ENCODE peak calls at places on chromosomes 6 and 20, in four cellular contexts. One of them, this sample, is unnamed.

GRCh38 chr20:50429412-50429811 is 80.8 kb upstream of the PTPN1 start:
- DNase-seq in K562: no peak
- DNase-seq in H1: no peak
- DNase-seq in GM12878: no peak
- DNase-seq in this sample: no peak

GRCh38 chr20:56268536-56268935 is 20.0 kb downstream of the MC3R start:
- DNase-seq in H1: no peak
- DNase-seq in GM12878: no peak
- DNase-seq in K562: no peak
- DNase-seq in this sample: no peak

GRCh38 chr20:20561841-20562240 is 150.6 kb downstream of the RALGAPA2 start:
- DNase-seq in K562: no peak
- DNase-seq in H1: no peak
- DNase-seq in GM12878: peak; percentile 33
- DNase-seq in this sample: no peak

GRCh38 chr6:62775427-62776022 is 435.7 kb upstream of the FKBP1C start:
- DNase-seq in K562: no peak
- DNase-seq in H1: no peak
- DNase-seq in GM12878: no peak
- DNase-seq in this sample: peak; percentile 36

GRCh38 chr20:33062105-33062629 is 8.5 kb downstream of the BPIFB3 start:
- DNase-seq in GM12878: no peak
- DNase-seq in H1: no peak
- DNase-seq in K562: no peak
- DNase-seq in this sample: no peak

GRCh38 chr6:9409126-9409525 is 973.8 kb upstream of the SLC35B3 start:
- DNase-seq in GM12878: no peak
- DNase-seq in K562: no peak
- DNase-seq in H1: no peak
- DNase-seq in this sample: no peak

GRCh38 chr20:5886788-5887187 is 63.5 kb downstream of the TRMT6 start:
- DNase-seq in GM12878: no peak
- DNase-seq in K562: no peak
- DNase-seq in H1: no peak
- DNase-seq in this sample: no peak

GRCh38 chr6:40395066-40395697 is 192.0 kb downstream of the LRFN2 start:
- DNase-seq in GM12878: no peak
- DNase-seq in K562: no peak
- DNase-seq in H1: peak; percentile 33
- DNase-seq in this sample: no peak

GRCh38 chr6:128280960-128281359 is 239.4 kb downstream of the PTPRK start:
- DNase-seq in H1: no peak
- DNase-seq in GM12878: no peak
- DNase-seq in K562: no peak
- DNase-seq in this sample: peak; percentile 52

GRCh38 chr6:1739220-1739619 is 129.5 kb downstream of the FOXC1 start:
- DNase-seq in H1: no peak
- DNase-seq in K562: no peak
- DNase-seq in GM12878: no peak
- DNase-seq in this sample: no peak

GRCh38 chr6:44742828-44743372 is 355.4 kb downstream of the CDC5L start:
- DNase-seq in H1: no peak
- DNase-seq in GM12878: no peak
- DNase-seq in K562: no peak
- DNase-seq in this sample: no peak

GRCh38 chr6:1286972-1287600 is 24.8 kb upstream of the FOXQ1 start:
- DNase-seq in K562: no peak
- DNase-seq in H1: no peak
- DNase-seq in GM12878: no peak
- DNase-seq in this sample: no peak

GRCh38 chr6:4801491-4802118 is 25.4 kb downstream of the CDYL start:
- DNase-seq in GM12878: peak; percentile 68
- DNase-seq in H1: no peak
- DNase-seq in K562: no peak
- DNase-seq in this sample: no peak

GRCh38 chr20:12166053-12166717 is 248.5 kb downstream of the BTBD3 start:
- DNase-seq in K562: no peak
- DNase-seq in GM12878: no peak
- DNase-seq in H1: no peak
- DNase-seq in this sample: no peak

GRCh38 chr6:134734312-134734869 is 215.5 kb downstream of the ALDH8A1 start:
- DNase-seq in GM12878: no peak
- DNase-seq in H1: no peak
- DNase-seq in K562: no peak
- DNase-seq in this sample: peak; percentile 5

GRCh38 chr6:74068945-74069570 is 373.1 kb downstream of the CD109 start:
- DNase-seq in H1: no peak
- DNase-seq in GM12878: no peak
- DNase-seq in K562: no peak
- DNase-seq in this sample: no peak

GRCh38 chr6:168041928-168042327 is 37.1 kb downstream of the FRMD1 start:
- DNase-seq in K562: no peak
- DNase-seq in H1: peak; percentile 41
- DNase-seq in GM12878: no peak
- DNase-seq in this sample: no peak

GRCh38 chr6:110017946-110018345 is 39.8 kb downstream of the GPR6 start:
- DNase-seq in K562: no peak
- DNase-seq in GM12878: no peak
- DNase-seq in H1: no peak
- DNase-seq in this sample: no peak

GRCh38 chr20:18195931-18196330 is 58.3 kb downstream of the KAT14 start:
- DNase-seq in H1: no peak
- DNase-seq in K562: no peak
- DNase-seq in GM12878: no peak
- DNase-seq in this sample: no peak
- TF ChIP-seq CBX5 in H1: no peak
- TF ChIP-seq CBX5 in K562: no peak
- TF ChIP-seq CBX5 in GM12878: no peak
- TF ChIP-seq CBX5 in this sample: no peak

GRCh38 chr6:15474196-15474595 is 188.6 kb downstream of the DTNBP1 start:
- DNase-seq in K562: no peak
- DNase-seq in H1: no peak
- DNase-seq in GM12878: no peak
- DNase-seq in this sample: no peak
- TF ChIP-seq CBX5 in K562: no peak
- TF ChIP-seq CBX5 in H1: no peak
- TF ChIP-seq CBX5 in GM12878: no peak
- TF ChIP-seq CBX5 in this sample: no peak

GRCh38 chr6:30930506-30930905 is 1.5 kb downstream of the SFTA2 start:
- DNase-seq in K562: no peak
- DNase-seq in H1: no peak
- DNase-seq in GM12878: no peak
- DNase-seq in this sample: no peak

GRCh38 chr6:30931272-30931671 is 698 bp downstream of the SFTA2 start:
- DNase-seq in H1: no peak
- DNase-seq in K562: no peak
- DNase-seq in GM12878: no peak
- DNase-seq in this sample: no peak

GRCh38 chr6:30922447-30922852 is 8.4 kb downstream of the VARS2 start:
- DNase-seq in GM12878: no peak
- DNase-seq in H1: no peak
- DNase-seq in K562: no peak
- DNase-seq in this sample: no peak

GRCh38 chr6:30928677-30929076 is 3.3 kb downstream of the SFTA2 start:
- DNase-seq in GM12878: no peak
- DNase-seq in H1: no peak
- DNase-seq in K562: no peak
- DNase-seq in this sample: no peak

GRCh38 chr6:30926644-30927043 is 5.3 kb downstream of the SFTA2 start:
- DNase-seq in H1: no peak
- DNase-seq in K562: no peak
- DNase-seq in GM12878: no peak
- DNase-seq in this sample: no peak
- TF ChIP-seq CBX5 in H1: no peak
- TF ChIP-seq CBX5 in K562: no peak
- TF ChIP-seq CBX5 in GM12878: no peak
- TF ChIP-seq CBX5 in this sample: no peak

DNA sequence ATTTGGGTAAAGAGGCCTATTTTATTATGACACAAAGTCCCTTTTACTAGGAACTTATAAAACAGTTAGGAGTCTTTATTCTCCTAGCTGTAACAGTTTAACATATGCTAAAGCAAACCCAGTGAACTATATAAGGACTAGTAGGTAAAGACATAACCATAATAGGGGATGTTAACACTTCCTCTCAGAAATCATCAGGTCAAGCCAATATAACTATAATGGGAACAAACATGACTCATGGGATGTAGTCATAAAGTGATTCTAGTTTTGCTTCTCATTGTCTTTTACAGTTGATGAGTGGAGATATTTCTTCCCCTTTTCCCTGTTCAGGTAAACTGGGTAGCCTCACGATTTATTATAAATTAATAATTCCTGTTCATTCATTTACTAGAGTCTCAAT is 9.7 kb downstream of the PTCHD4 start:
- DNase-seq in K562: no peak
- DNase-seq in H1: no peak
- DNase-seq in GM12878: no peak
- DNase-seq in this sample: no peak
- TF ChIP-seq CBX5 in K562: no peak
- TF ChIP-seq CBX5 in H1: no peak
- TF ChIP-seq CBX5 in GM12878: no peak
- TF ChIP-seq CBX5 in this sample: no peak

DNA sequence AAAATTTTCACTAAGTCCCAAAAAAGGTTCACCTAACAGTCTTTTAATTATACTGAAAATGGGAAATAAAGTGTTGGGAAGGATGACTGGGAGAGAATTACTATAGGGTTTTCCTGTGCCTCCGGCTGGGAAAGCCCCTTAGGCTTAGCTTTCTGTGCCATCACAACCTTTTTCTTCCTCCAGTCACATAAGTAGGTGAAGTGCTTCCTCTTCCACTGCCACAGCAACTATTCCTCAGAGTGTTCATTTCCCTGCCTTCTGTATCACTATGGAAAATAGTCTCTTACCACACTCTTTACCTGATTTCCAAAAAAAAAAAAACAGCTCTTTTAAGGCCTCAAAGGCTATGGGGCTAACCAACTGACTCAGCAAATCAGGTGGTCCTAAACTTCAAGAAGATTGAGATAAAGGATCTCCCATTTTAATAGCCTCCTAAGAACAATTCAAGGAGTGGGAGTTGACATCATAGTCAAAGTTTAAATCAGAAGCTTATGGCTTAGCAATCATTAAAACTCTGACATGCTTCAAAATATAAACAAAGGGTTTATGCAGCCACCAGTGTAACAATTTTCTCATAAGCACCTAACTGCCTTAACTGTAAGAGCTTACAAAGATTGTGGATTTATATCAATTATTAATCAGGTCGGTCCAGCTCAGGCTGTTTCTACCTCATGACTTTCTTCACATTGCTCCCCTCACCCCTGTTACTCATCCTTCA is 95.4 kb downstream of the RNGTT start:
- DNase-seq in K562: no peak
- DNase-seq in GM12878: no peak
- DNase-seq in H1: no peak
- DNase-seq in this sample: no peak
- TF ChIP-seq CBX5 in K562: no peak
- TF ChIP-seq CBX5 in GM12878: no peak
- TF ChIP-seq CBX5 in H1: no peak
- TF ChIP-seq CBX5 in this sample: no peak

This sample was measured in HepG2.